ENCODE peak calls at places on chromosome 19, in six cellular contexts. B, C, W, K, G and N are unnamed samples.

GRCh38 chr19:2123682-2124387 is 27.1 kb downstream of the IZUMO4 start:
- DNase-seq in B (peak; percentile 86), C (no peak), W (peak; percentile 11), K (peak; percentile 30), G (peak; percentile 70), N (peak; percentile 49)

GRCh38 chr19:33704271-33704670 is 82.5 kb downstream of the CHST8 start:
- DNase-seq in B (no peak), C (no peak), W (no peak), K (no peak), G (no peak), N (no peak)

GRCh38 chr19:29336425-29336824 is 123.5 kb upstream of the UQCRFS1 start:
- DNase-seq in B (no peak), C (no peak), W (no peak), K (no peak), G (no peak), N (no peak)

GRCh38 chr19:17209126-17210036 is 5.8 kb upstream of the USE1 start:
- DNase-seq in B (peak; percentile 100), C (peak; percentile 20), W (peak; percentile 30), K (peak; percentile 48), G (peak; percentile 98), N (peak; percentile 97)

GRCh38 chr19:34994643-34995471 is 5.3 kb upstream of the GRAMD1A start:
- DNase-seq in B (no peak), C (no peak), W (no peak), K (no peak), G (no peak), N (no peak)

GRCh38 chr19:31992750-31993149 is 352.7 kb upstream of the ZNF507 start:
- DNase-seq in B (peak; percentile 28), C (no peak), W (no peak), K (no peak), G (no peak), N (no peak)

GRCh38 chr19:44722131-44723121 is 23.5 kb downstream of the CEACAM16 start:
- DNase-seq in B (no peak), C (no peak), W (no peak), K (no peak), G (no peak), N (no peak)

GRCh38 chr19:7788178-7788932 is 25.3 kb downstream of the CLEC4M start:
- DNase-seq in B (peak; percentile 69), C (no peak), W (no peak), K (no peak), G (peak; percentile 52), N (no peak)

GRCh38 chr19:35470128-35470527 is 20.1 kb downstream of the KRTDAP start:
- DNase-seq in B (no peak), C (no peak), W (no peak), K (no peak), G (no peak), N (no peak)

GRCh38 chr19:30228726-30229523 is 143.3 kb upstream of the ZNF536 start:
- DNase-seq in B (peak; percentile 58), C (peak; percentile 6), W (no peak), K (no peak), G (no peak), N (peak; percentile 47)

GRCh38 chr19:12821761-12822160 is 12.6 kb downstream of the RTBDN start:
- DNase-seq in B (no peak), C (no peak), W (no peak), K (no peak), G (no peak), N (no peak)

GRCh38 chr19:13072206-13072898 is 30.3 kb downstream of the LYL1 start:
- DNase-seq in B (no peak), C (no peak), W (no peak), K (no peak), G (no peak), N (no peak)

GRCh38 chr19:13074378-13074777 is 28.3 kb downstream of the LYL1 start:
- DNase-seq in B (no peak), C (no peak), W (no peak), K (no peak), G (no peak), N (no peak)

GRCh38 chr19:29745253-29745652 is 30.2 kb upstream of the C19orf12 start:
- DNase-seq in B (peak; percentile 68), C (no peak), W (no peak), K (no peak), G (peak; percentile 72), N (peak; percentile 37)

GRCh38 chr19:46528601-46529447 is 33.2 kb upstream of the PNMA8B start:
- DNase-seq in B (no peak), C (no peak), W (no peak), K (no peak), G (no peak), N (no peak)

GRCh38 chr19:1101337-1101698 is 2.5 kb upstream of the GPX4 start:
- DNase-seq in B (no peak), C (no peak), W (no peak), K (no peak), G (no peak), N (peak; percentile 50)

GRCh38 chr19:49061445-49061844 is 3.2 kb downstream of the NTF4 start:
- DNase-seq in B (no peak), C (no peak), W (no peak), K (no peak), G (no peak), N (no peak)

GRCh38 chr19:49497047-49497789 is 984 bp downstream of the RPS11 start:
- DNase-seq in B (no peak), C (peak; percentile 47), W (peak; percentile 58), K (no peak), G (peak; percentile 54), N (peak; percentile 71)

DNA sequence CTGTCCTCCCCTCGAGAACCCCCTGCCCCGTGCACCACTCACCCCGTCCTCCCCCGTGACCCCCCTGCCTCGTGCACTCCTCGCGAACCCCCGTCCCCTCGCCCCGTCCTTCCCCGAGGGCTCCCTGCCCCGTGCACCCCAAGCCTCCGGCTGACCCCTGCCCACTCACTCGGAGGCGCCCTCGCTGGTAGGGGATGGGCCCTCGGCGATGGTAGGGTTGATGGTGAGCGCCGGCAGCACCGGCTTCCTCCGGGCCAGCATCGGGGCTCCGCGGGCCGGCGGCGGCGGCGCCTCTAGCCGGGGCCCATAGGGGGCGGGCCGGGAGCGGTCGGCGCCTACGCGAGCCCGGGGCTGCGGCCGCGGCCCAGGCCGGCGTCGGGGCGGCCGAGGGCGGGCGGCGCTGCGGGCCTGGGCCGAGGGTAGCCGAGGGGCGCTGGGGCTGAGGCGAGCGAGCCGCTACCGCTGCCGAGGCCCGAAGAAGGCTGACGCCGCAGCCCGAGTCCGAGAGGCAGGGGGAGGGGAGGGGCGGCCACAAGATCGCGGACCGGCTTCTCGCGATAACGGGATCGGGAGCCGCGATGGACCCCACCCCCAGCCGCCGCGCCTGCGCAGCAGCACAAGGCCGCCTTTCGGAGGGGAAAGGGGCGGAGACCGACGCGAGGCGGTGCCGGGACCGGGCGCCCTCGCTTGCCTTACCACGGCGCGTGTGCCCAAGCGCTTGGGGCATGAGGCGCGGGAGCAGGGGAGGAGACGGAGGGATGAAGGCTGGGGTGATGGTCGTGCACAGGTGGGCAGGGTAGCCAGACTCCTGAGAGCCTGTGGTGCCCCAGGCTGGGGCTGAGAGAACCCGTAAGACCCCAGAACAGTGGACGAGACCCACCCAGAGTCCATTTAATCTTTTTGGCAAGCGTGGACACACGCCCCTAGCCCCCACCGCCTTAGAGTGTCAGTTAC is at the start of gene MAP2K2:
- DNase-seq in B (peak; percentile 99), C (peak; percentile 84), W (peak; percentile 90), K (peak; percentile 93), G (peak; percentile 92), N (peak; percentile 93)
- H3K23ac ChIP-seq in B (no peak within 1 kb of the TSS), C (peak within 1 kb of the TSS; percentile 99), W (peak within 1 kb of the TSS; percentile 47), K (peak within 1 kb of the TSS; percentile 98), G (no peak within 1 kb of the TSS), N (peak within 1 kb of the TSS; percentile 89)

GRCh38 chr19:51110666-51110971 is 2.4 kb upstream of the CTU1 start:
- DNase-seq in B (no peak), C (no peak), W (no peak), K (no peak), G (no peak), N (no peak)
- H3K4me2 ChIP-seq in B (no peak overlapping the region), C (no peak overlapping the region), W (no peak overlapping the region), K (no peak overlapping the region), G (no peak overlapping the region), N (no peak overlapping the region)

DNA sequence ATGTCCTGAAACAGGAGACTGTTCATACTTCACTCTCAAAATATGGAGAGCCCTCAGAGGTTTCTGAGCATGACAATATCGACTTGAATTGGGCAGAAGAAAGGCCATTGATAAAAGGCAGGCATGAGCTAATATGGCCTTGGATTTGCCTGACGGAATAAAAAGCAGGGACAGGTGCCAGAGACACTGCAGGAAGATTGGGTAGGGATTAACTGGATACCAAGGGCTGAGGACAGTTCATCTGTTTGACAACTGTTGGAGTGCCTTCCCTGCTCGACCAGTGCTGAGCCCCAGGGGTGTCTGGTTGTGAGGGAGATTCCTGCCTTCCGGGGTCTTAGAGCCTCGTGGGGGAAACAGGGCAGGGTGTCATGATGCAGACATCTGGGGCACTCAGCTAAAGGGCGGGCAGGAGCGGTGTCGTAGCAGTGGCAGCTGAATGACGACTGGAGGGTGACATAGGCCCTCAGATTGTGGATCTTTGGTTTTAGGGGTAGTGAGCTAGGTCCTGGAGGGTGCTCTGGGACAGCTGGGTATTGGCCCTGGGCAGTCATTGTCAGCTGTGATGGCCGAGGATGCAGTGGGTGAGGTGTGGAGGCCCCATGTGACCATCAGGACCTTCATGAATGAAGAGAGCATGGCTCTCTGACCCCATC is 12.3 kb downstream of the GATAD2A start:
- DNase-seq in B (no peak), C (no peak), W (no peak), K (no peak), G (no peak), N (no peak)
- H3K4ac ChIP-seq in B (no peak overlapping the region), C (no peak overlapping the region), W (no peak overlapping the region), K (no peak overlapping the region), G (no peak overlapping the region), N (no peak overlapping the region)

GRCh38 chr19:47720669-47721068 is 7.4 kb downstream of the EHD2 start:
- DNase-seq in B (no peak), C (no peak), W (peak; percentile 15), K (no peak), G (no peak), N (no peak)
- H3K23ac ChIP-seq in B (no peak overlapping the region), C (peak overlapping the region; percentile 94), W (no peak overlapping the region), K (no peak overlapping the region), G (no peak overlapping the region), N (no peak overlapping the region)

GRCh38 chr19:14611051-14611450 is 28.2 kb downstream of the CLEC17A start:
- DNase-seq in B (no peak), C (no peak), W (no peak), K (no peak), G (no peak), N (no peak)

GRCh38 chr19:14616310-14616870 is 33.5 kb downstream of the CLEC17A start:
- DNase-seq in B (no peak), C (no peak), W (no peak), K (no peak), G (no peak), N (no peak)

GRCh38 chr19:14612657-14613056 is 29.8 kb downstream of the CLEC17A start:
- DNase-seq in B (no peak), C (no peak), W (no peak), K (no peak), G (no peak), N (no peak)

GRCh38 chr19:14615628-14616027 is 32.7 kb downstream of the CLEC17A start:
- DNase-seq in B (no peak), C (no peak), W (no peak), K (no peak), G (no peak), N (no peak)

GRCh38 chr19:14614099-14614412 is 31.2 kb downstream of the CLEC17A start:
- DNase-seq in B (no peak), C (no peak), W (no peak), K (no peak), G (no peak), N (no peak)
- H3K4me2 ChIP-seq in B (no peak overlapping the region), C (no peak overlapping the region), W (no peak overlapping the region), K (no peak overlapping the region), G (no peak overlapping the region), N (no peak overlapping the region)